ENCODE peak calls at places on chromosomes 3 and 15, in nine cellular contexts. V is B cell; B is A549; O is pons; S is mucosa of gallbladder; C is HFF-Myc; G is CD4-positive, alpha-beta T cell; Q is Calu3; W is activated T-cell treated with anti-CD3 and anti-CD28 coated beads for 4 hours. I is an unnamed sample.

GRCh38 chr3:152376351-152377183 is 107.8 kb downstream of the MBNL1 start:
- DNase-seq in B (peak), S (no peak), C (no peak), G (no peak), Q (no peak), O (peak), V (peak), W (no peak), I (no peak)

GRCh38 chr3:42143440-42143839 is 52.3 kb downstream of the TRAK1 start:
- DNase-seq in W (no peak), V (no peak), S (no peak), G (no peak), B (no peak), C (no peak), O (no peak), Q (no peak), I (no peak)

GRCh38 chr15:46312133-46312740 is 677.4 kb downstream of the SQOR start:
- DNase-seq in O (peak), S (peak), C (peak), Q (peak), W (peak), V (peak), G (peak), B (peak), I (peak)

GRCh38 chr3:162224736-162225135 is 728.1 kb downstream of the OTOL1 start:
- DNase-seq in S (no peak), O (no peak), B (no peak), C (no peak), V (no peak), G (no peak), W (no peak), Q (no peak), I (no peak)

GRCh38 chr3:16761576-16761975 is 123.2 kb upstream of the PLCL2 start:
- DNase-seq in O (no peak), V (no peak), G (no peak), S (no peak), Q (no peak), B (no peak), C (no peak), W (no peak), I (no peak)

GRCh38 chr3:15331606-15332404 is 581 bp downstream of the SH3BP5 start:
- DNase-seq in Q (peak), S (peak), V (peak), G (peak), O (no peak), W (peak), B (no peak), C (no peak), I (peak)

GRCh38 chr3:42085641-42086376 is 5.3 kb upstream of the TRAK1 start:
- DNase-seq in O (no peak), V (no peak), Q (no peak), B (no peak), G (no peak), C (no peak), S (no peak), W (no peak), I (no peak)

GRCh38 chr3:8625991-8626390 is 18.6 kb downstream of the SSUH2 start:
- DNase-seq in Q (no peak), V (no peak), O (no peak), C (no peak), B (no peak), W (no peak), G (no peak), S (no peak), I (no peak)

GRCh38 chr3:23431759-23432158 is 228.6 kb downstream of the UBE2E2 start:
- DNase-seq in B (no peak), V (no peak), O (no peak), C (no peak), S (no peak), G (no peak), Q (no peak), W (no peak), I (no peak)

GRCh38 chr3:42013652-42014442 is 51.9 kb upstream of the ULK4 start:
- DNase-seq in W (peak), Q (peak), B (no peak), O (no peak), V (peak), C (no peak), G (peak), S (peak), I (no peak)

GRCh38 chr3:31476209-31476608 is 56.5 kb upstream of the STT3B start:
- DNase-seq in G (no peak), V (no peak), C (no peak), O (no peak), S (no peak), W (no peak), B (no peak), Q (no peak), I (no peak)

GRCh38 chr3:113897373-113897777 is 50.4 kb upstream of the ZDHHC23 start:
- DNase-seq in G (no peak), V (no peak), S (peak), B (no peak), W (no peak), O (no peak), C (no peak), Q (peak), I (no peak)

GRCh38 chr15:80208758-80209734 is 43.0 kb downstream of the CTXND1 start:
- DNase-seq in B (no peak), W (no peak), S (no peak), C (no peak), V (no peak), G (no peak), Q (no peak), O (no peak), I (peak)

GRCh38 chr3:119401069-119401468 is 62.3 kb downstream of the TMEM39A start:
- DNase-seq in V (no peak), S (no peak), Q (no peak), W (no peak), B (no peak), O (no peak), C (no peak), G (no peak), I (no peak)

GRCh38 chr15:70152070-70152480 is 54.4 kb upstream of the TLE3 start:
- DNase-seq in B (no peak), S (peak), G (no peak), O (no peak), W (no peak), Q (no peak), C (no peak), V (no peak), I (peak)

GRCh38 chr3:108103971-108104797 is 13.4 kb upstream of the CD47 start:
- DNase-seq in B (no peak), S (no peak), O (peak), G (no peak), Q (no peak), W (no peak), V (no peak), C (no peak), I (no peak)

GRCh38 chr3:180912304-180913226 is at the start of gene FXR1:
- DNase-seq in S (peak), O (peak), B (peak), W (peak), G (peak), Q (peak), V (peak), C (peak), I (peak)

GRCh38 chr15:90035095-90035834 is 34.1 kb downstream of the ZNF710 start:
- DNase-seq in S (peak), G (no peak), W (no peak), V (no peak), B (peak), C (no peak), O (peak), Q (peak), I (no peak)